ENCODE peak calls at places on chromosomes 16 and 17, in ten cellular contexts. C, T, Z, N, G, R, X, D, A and J are unnamed samples. For H3K27me3, the result is how much of the 10 kb centered on the place peaks cover.

GRCh38 chr16:88538366-88539060 is 31.7 kb upstream of the ZC3H18 start:
- DNase-seq in G (no peak), D (no peak), A (no peak), R (no peak), X (no peak), T (no peak), Z (no peak), C (no peak), N (peak), J (peak)

GRCh38 chr16:450800-451512 is 25.5 kb downstream of the RAB11FIP3 start:
- DNase-seq in Z (no peak), G (no peak), D (no peak), A (no peak), X (no peak), T (no peak), C (no peak), R (no peak), N (no peak), J (no peak)

GRCh38 chr16:67917852-67918236 is 13.8 kb downstream of the CTRL start:
- DNase-seq in X (no peak), T (peak), D (no peak), N (no peak), G (no peak), A (no peak), Z (no peak), R (peak), C (no peak), J (no peak)

GRCh38 chr16:81442909-81443687 is 1.5 kb upstream of the CMIP start:
- DNase-seq in G (no peak), N (no peak), R (no peak), A (peak), Z (peak), D (no peak), C (no peak), X (no peak), T (no peak), J (no peak)

GRCh38 chr16:86519007-86519648 is 8.8 kb downstream of the FOXF1 start:
- DNase-seq in Z (no peak), X (no peak), C (no peak), A (no peak), T (no peak), D (no peak), R (no peak), G (no peak), N (no peak), J (no peak)

GRCh38 chr16:66360624-66361324 is 5.7 kb upstream of the CDH5 start:
- DNase-seq in D (no peak), N (no peak), R (no peak), T (no peak), C (no peak), X (no peak), Z (no peak), A (no peak), G (no peak), J (peak)

GRCh38 chr16:711548-712320 is 3.2 kb upstream of the METRN start:
- DNase-seq in R (peak), Z (peak), N (peak), D (peak), C (no peak), T (peak), X (peak), G (no peak), A (peak), J (peak)

GRCh38 chr16:28872952-28873351 is 5.3 kb upstream of the ATP2A1 start:
- DNase-seq in T (no peak), R (no peak), G (no peak), X (no peak), C (no peak), A (no peak), D (no peak), Z (no peak), N (no peak), J (peak)

GRCh38 chr16:5031601-5032000 is 2.1 kb downstream of the NAGPA start:
- DNase-seq in D (no peak), R (no peak), Z (no peak), T (no peak), X (no peak), G (no peak), C (no peak), N (no peak), A (no peak), J (peak)

GRCh38 chr17:17740627-17741237 is 59.5 kb downstream of the RAI1 start:
- DNase-seq in C (peak), T (peak), X (no peak), Z (no peak), G (no peak), A (peak), D (peak), N (no peak), R (no peak), J (peak)

GRCh38 chr17:29615048-29615385 is 7.7 kb downstream of the CORO6 start:
- DNase-seq in C (no peak), X (no peak), D (peak), A (no peak), Z (peak), T (no peak), N (no peak), R (no peak), G (no peak), J (no peak)

GRCh38 chr17:60862482-60862881 is 184.8 kb downstream of the BCAS3 start:
- DNase-seq in T (peak), N (no peak), G (no peak), Z (no peak), A (no peak), X (no peak), C (no peak), R (no peak), D (no peak), J (no peak)

GRCh38 chr17:65371702-65372101 is 189.7 kb downstream of the AXIN2 start:
- DNase-seq in N (no peak), G (no peak), X (no peak), C (peak), A (peak), D (no peak), Z (no peak), R (no peak), T (no peak), J (no peak)

GRCh38 chr17:57567278-57567677 is 177.8 kb downstream of the CCDC182 start:
- DNase-seq in A (no peak), Z (no peak), X (no peak), C (no peak), D (no peak), G (no peak), T (no peak), N (no peak), R (no peak), J (no peak)

GRCh38 chr17:76370261-76370993 is 14.0 kb upstream of the SPHK1 start:
- DNase-seq in G (peak), Z (no peak), X (peak), R (peak), D (no peak), C (peak), A (no peak), N (no peak), T (peak), J (peak)

GRCh38 chr16:66223176-66223780 is 143.2 kb upstream of the CDH5 start:
- DNase-seq in X (no peak), R (no peak), Z (no peak), G (no peak), A (peak), C (no peak), N (no peak), T (peak), D (no peak), J (no peak)

GRCh38 chr17:11086623-11087022 is 154.4 kb upstream of the SHISA6 start:
- DNase-seq in G (no peak), C (no peak), X (no peak), D (no peak), R (no peak), Z (no peak), T (no peak), N (no peak), A (no peak), J (no peak)

GRCh38 chr17:75338335-75338734 is 49.1 kb upstream of the SLC25A19 start:
- DNase-seq in T (no peak), Z (no peak), X (no peak), R (no peak), A (no peak), D (no peak), G (peak), C (no peak), N (no peak), J (no peak)

GRCh38 chr17:68048996-68049395 is 13.5 kb downstream of the KPNA2 start:
- DNase-seq in D (no peak), G (no peak), X (no peak), N (no peak), A (peak), R (peak), T (no peak), C (no peak), Z (no peak), J (peak)

GRCh38 chr16:28873543-28874201 is 4.6 kb upstream of the ATP2A1 start:
- DNase-seq in N (no peak), Z (peak), G (no peak), R (no peak), C (no peak), T (no peak), D (no peak), X (no peak), A (peak), J (peak)

GRCh38 chr16:19698480-19699465 is 19.3 kb downstream of the KNOP1 start:
- DNase-seq in D (no peak), Z (no peak), N (no peak), C (no peak), A (no peak), T (no peak), R (no peak), X (no peak), G (no peak), J (no peak)

GRCh38 chr17:57965521-57966160 is 10.4 kb upstream of the CUEDC1 start:
- DNase-seq in T (no peak), R (no peak), D (no peak), C (peak), A (peak), N (no peak), G (no peak), Z (no peak), X (no peak), J (peak)

GRCh38 chr17:9389116-9389515 is 186.5 kb downstream of the STX8 start:
- DNase-seq in C (no peak), D (no peak), R (no peak), G (peak), A (no peak), Z (no peak), N (peak), T (peak), X (no peak), J (peak)

GRCh38 chr16:76201385-76201784 is 75.8 kb upstream of the CNTNAP4 start:
- DNase-seq in X (no peak), T (no peak), G (peak), A (no peak), N (no peak), D (no peak), C (no peak), Z (no peak), R (no peak), J (no peak)

GRCh38 chr17:46943218-46943510 is 20.2 kb downstream of the GOSR2 start:
- DNase-seq in N (no peak), X (no peak), T (no peak), C (no peak), Z (no peak), A (no peak), R (no peak), G (no peak), D (no peak), J (no peak)

DNA sequence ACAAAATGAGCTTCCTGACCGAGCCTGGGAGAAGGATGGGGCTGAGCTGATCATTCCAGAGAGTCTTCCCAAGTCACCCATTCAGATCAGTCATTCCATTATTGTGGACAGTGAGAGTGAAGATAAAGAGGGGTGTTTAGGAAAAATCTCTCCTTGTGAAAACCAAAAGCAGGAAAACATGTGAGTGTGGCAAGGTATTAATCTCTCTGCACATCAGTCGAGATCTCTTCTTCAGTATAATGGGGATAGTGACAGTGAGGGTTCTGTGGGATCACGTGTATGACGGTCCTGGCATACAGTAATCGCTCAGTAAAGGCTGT is 35.4 kb downstream of the CHD9 start:
- DNase-seq in A (no peak), C (no peak), G (no peak), R (no peak), D (no peak), N (no peak), Z (no peak), X (no peak), T (no peak), J (no peak)
- H3K4me3 ChIP-seq in A (no peak), C (peak), G (peak), R (no peak), D (no peak), N (no peak), Z (no peak), X (no peak), T (no peak), J (no peak)

DNA sequence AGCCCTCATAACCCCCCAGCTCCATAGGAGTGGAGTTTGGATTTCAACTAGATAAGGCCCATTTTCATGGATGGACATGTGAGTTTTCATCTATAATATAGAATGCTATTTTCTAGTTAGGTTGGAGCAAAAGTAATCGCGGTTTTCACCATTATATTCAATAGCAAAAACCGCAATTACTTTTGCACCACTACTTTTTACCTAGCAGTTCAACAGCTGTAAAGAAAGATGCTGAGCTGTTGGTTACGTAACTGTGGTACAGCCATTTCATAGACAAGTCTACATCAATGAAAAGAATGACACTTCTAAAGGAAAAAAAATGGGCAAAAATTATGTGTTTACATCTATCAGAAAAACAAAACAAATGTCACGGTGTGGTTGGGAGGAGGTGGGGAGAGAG is 507.7 kb downstream of the MAF start:
- DNase-seq in C (no peak), N (no peak), R (no peak), Z (no peak), A (no peak), X (no peak), G (no peak), T (no peak), D (no peak), J (no peak)
- H3K27me3 ChIP-seq in C (under half), N (under half), R (under half), Z (under half), A (under half), X (under half), G (under half), T (under half), D (under half), J (under half)

DNA sequence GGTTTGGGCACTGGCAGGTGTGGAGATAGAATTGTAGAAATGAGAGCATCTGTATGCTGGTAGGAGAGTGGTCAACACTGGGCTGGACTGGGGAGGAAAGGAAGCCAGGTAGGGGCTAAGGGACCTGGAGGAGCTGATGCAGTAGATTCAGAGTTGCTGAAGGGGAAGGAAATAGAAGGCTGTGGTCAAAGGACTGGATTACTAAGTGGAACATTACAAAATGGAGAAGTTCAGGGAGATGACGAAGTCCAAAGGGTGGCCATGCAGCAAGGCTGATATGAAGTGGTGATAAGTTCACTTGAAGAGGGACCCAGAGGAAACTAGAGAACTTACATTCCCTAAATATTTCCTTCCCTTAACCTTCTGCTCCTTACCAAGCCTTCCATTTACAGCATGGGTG is 8.6 kb upstream of the CCL2 start:
- DNase-seq in X (no peak), G (no peak), D (no peak), Z (no peak), T (no peak), R (no peak), A (no peak), N (no peak), C (no peak), J (no peak)
- H3K4me3 ChIP-seq in X (no peak), G (no peak), D (no peak), Z (no peak), T (no peak), R (no peak), A (no peak), N (no peak), C (no peak), J (no peak)

GRCh38 chr17:49882434-49882833 is 34.6 kb upstream of the TAC4 start:
- DNase-seq in A (no peak), R (no peak), D (no peak), G (no peak), C (no peak), Z (no peak), N (no peak), X (no peak), T (no peak), J (no peak)
- H3K27me3 ChIP-seq in A (under half), R (under half), D (under half), G (half or more), C (under half), Z (under half), N (under half), X (under half), T (under half), J (under half)

GRCh38 chr17:82648761-82649474 is 674 bp upstream of the WDR45B start:
- DNase-seq in R (peak), Z (no peak), N (peak), G (no peak), D (no peak), C (peak), A (no peak), T (no peak), X (peak), J (peak)
- H3K4me3 ChIP-seq in R (no peak), Z (peak), N (peak), G (peak), D (peak), C (peak), A (no peak), T (peak), X (peak), J (peak)

DNA sequence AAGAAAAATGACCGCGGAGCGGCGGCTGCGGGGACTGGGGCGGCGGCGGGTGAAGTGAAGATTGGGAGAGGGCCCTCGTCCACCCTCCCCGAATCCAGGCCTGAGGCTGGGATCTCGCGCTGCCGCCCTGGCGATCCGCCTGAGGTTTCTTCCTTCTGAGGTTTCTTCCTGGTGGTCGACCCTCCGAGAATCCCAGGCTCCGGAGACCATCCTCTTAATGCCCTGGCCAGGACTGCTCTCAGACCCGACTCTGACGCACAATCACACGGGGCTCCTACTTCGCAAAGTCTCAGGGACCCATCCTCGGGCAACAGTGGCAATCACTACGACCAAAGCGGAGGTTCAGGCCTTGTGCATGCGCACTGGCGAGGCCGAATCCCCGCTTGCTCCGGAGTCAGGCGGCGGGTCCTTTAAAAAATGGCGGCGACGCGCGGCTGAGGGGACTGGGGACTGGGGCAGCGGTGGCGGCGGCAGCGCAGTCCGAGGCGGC is 18.0 kb upstream of the KCNJ18 start:
- DNase-seq in D (no peak), A (peak), T (no peak), R (no peak), C (no peak), X (no peak), N (no peak), G (no peak), Z (no peak), J (no peak)
- H3K27me3 ChIP-seq in D (under half), A (under half), T (under half), R (under half), C (under half), X (under half), N (under half), G (under half), Z (under half), J (under half)

GRCh38 chr17:305090-305976 is 47.3 kb downstream of the RPH3AL start:
- DNase-seq in A (peak), C (no peak), D (no peak), G (no peak), Z (no peak), R (peak), X (no peak), T (no peak), N (no peak), J (peak)

GRCh38 chr17:303161-303560 is 49.4 kb downstream of the RPH3AL start:
- DNase-seq in C (no peak), R (no peak), A (no peak), N (no peak), T (no peak), G (no peak), X (no peak), Z (no peak), D (no peak), J (no peak)

GRCh38 chr17:306116-306515 is 46.5 kb downstream of the RPH3AL start:
- DNase-seq in D (no peak), T (no peak), G (no peak), C (no peak), X (no peak), A (no peak), N (no peak), Z (no peak), R (no peak), J (no peak)

GRCh38 chr17:302300-302698 is 50.3 kb downstream of the RPH3AL start:
- DNase-seq in C (no peak), G (no peak), N (no peak), Z (no peak), R (no peak), D (no peak), A (no peak), X (no peak), T (no peak), J (peak)

DNA sequence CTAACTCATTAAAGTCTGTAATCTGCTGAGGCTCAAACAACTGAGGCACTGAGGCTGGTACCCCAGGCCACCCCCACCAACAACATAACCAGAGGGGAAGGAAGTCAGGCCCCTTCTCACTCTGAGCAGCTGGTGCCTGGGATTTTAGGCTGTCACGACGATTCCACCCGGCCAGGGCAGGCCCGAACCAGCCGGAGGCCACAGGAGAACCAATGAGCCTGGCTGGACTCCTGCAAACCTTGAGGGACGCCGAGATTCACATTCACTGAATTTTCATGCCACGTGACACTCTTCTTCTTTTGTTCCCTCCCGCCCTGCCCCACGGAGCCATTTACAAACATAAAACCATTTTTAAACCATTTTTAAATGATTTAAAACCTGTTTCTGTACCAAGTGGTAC is 48.1 kb downstream of the RPH3AL start:
- DNase-seq in N (no peak), G (no peak), T (no peak), D (no peak), X (peak), R (peak), C (no peak), Z (no peak), A (peak), J (peak)
- H3K4me3 ChIP-seq in N (no peak), G (no peak), T (no peak), D (no peak), X (no peak), R (no peak), C (peak), Z (no peak), A (no peak), J (peak)

DNA sequence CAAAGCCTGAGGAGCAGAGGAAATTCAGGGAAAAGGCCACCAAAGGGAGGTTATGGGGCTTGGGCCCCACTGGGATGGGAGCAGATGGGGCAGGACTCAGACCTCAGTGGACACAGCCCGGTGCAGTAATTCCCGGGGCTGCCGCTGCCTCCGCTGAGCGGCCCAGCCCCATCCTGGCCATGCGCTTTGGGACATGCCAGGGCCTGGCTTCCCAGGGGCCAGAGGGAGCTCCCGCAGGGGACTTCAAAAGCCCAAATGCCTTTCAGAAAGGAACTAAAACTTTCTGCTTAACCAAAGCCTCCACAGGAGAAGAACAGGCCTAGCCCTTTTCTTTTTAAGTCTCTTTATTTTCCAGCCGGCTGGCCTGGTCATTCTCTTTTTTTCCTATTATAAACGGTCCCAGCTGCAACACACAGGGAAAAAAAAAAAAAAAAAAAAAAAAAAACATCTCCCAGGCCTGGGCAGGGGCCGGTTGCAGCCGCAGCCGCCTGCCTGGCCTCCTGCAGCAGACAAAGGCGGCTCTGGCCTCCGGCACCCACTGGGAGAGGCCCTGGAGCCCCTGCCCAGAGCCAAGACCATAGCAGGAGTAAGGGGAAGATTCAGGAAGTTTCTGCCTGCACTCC is 10.7 kb upstream of the ZNF423 start:
- DNase-seq in A (peak), X (no peak), G (no peak), R (no peak), Z (no peak), D (no peak), N (no peak), C (no peak), T (no peak), J (peak)
- H3K27me3 ChIP-seq in A (under half), X (under half), G (under half), R (under half), Z (under half), D (under half), N (under half), C (under half), T (under half), J (under half)